ENCODE peak calls at places on chromosomes 12 and 14, in five cellular contexts. W is A549, U is ovary, X is WERI-Rb-1, S is aorta. Y is an unnamed sample.

GRCh38 chr12:53060064-53060720 is 10.3 kb downstream of the TNS2 start:
- DNase-seq in W (no peak), U (no peak), X (no peak), S (peak), Y (no peak)

GRCh38 chr12:87939182-87939581 is 90.0 kb downstream of the C12orf50 start:
- DNase-seq in W (no peak), U (no peak), X (no peak), S (no peak), Y (no peak)

GRCh38 chr14:105879503-105879866 is 353.1 kb downstream of the TMEM121 start:
- DNase-seq in W (no peak), U (no peak), X (peak), S (peak), Y (no peak)

GRCh38 chr12:54141534-54142475 is 47.0 kb downstream of the SMUG1 start:
- DNase-seq in W (no peak), U (no peak), X (no peak), S (peak), Y (no peak)

GRCh38 chr12:34625116-34625515 is 602.8 kb downstream of the ALG10 start:
- DNase-seq in W (peak), U (no peak), X (no peak), S (no peak), Y (no peak)

GRCh38 chr14:94597788-94598187 is 14.4 kb upstream of the SERPINA3 start:
- DNase-seq in W (no peak), U (no peak), X (no peak), S (peak), Y (no peak)

GRCh38 chr14:27672047-27672446 is 1074.2 kb upstream of the NOVA1 start:
- DNase-seq in W (no peak), U (no peak), X (no peak), S (no peak), Y (no peak)

GRCh38 chr14:91796622-91797347 is 64.9 kb upstream of the CATSPERB start:
- DNase-seq in W (no peak), U (no peak), X (no peak), S (no peak), Y (no peak)

GRCh38 chr14:89339158-89339557 is 77.9 kb downstream of the FOXN3 start:
- DNase-seq in W (no peak), U (no peak), X (no peak), S (no peak), Y (no peak)

GRCh38 chr14:89337912-89338311 is 79.1 kb downstream of the FOXN3 start:
- DNase-seq in W (no peak), U (no peak), X (no peak), S (no peak), Y (no peak)

GRCh38 chr14:89336338-89336737 is 80.7 kb downstream of the FOXN3 start:
- DNase-seq in W (peak), U (no peak), X (peak), S (no peak), Y (no peak)

GRCh38 chr14:89339579-89339978 is 77.5 kb downstream of the FOXN3 start:
- DNase-seq in W (no peak), U (no peak), X (no peak), S (no peak), Y (no peak)

DNA sequence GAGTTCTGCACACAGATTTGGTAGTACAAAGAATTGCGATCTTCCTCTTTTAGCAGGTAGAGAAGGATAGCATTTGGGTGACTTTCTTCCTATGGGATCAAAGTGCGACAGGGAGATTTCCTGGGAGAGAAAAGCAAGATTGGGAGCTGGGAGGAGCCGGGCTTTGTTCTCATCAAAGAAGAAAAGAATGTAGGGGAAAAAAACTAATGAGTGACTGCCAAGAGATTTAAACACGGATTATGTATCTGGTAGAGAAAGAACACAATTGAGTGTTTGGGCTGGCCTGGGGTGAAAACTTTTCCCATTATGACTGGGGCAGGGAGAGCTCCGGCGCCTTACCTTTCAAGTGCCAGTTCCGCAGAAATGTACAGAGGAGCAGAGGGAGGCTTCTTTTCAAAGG is 79.9 kb downstream of the FOXN3 start:
- DNase-seq in W (no peak), U (no peak), X (no peak), S (no peak), Y (no peak)
- H3K27ac ChIP-seq in W (no peak), U (no peak), X (no peak), S (no peak), Y (no peak)

GRCh38 chr12:120475643-120476042 is 6.1 kb upstream of the SRSF9 start:
- DNase-seq in W (no peak), U (no peak), X (no peak), S (no peak), Y (no peak)
- H3K27ac ChIP-seq in W (no peak), U (no peak), X (no peak), S (no peak), Y (peak)

GRCh38 chr12:104793968-104794367 is 164.1 kb downstream of the SLC41A2 start:
- DNase-seq in W (no peak), U (no peak), X (no peak), S (no peak), Y (no peak)

GRCh38 chr12:104793280-104793679 is 164.8 kb downstream of the SLC41A2 start:
- DNase-seq in W (no peak), U (peak), X (no peak), S (no peak), Y (no peak)

GRCh38 chr12:104788848-104789271 is 169.2 kb downstream of the SLC41A2 start:
- DNase-seq in W (no peak), U (no peak), X (no peak), S (no peak), Y (no peak)

GRCh38 chr12:104790296-104791125 is 167.6 kb downstream of the SLC41A2 start:
- DNase-seq in W (peak), U (peak), X (peak), S (peak), Y (no peak)

DNA sequence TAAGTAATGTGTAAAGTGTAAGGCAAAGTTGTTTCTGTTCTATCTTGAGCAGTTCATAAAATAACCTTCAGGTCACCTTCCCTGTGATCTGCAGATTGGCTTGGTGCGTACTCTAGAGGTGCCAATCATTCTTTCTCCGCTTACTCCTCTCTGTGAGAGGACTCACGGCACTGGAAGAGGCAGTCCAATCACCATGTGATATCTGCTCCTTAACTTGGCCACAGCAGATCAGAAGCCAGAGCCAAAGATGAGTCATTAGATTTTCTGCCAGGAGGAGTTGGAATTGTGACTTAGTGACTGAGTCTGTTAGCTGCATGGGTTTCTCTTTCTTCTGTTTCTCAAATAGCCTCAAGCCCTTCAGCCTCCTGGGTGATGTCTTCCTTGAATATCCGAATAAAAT is 165.5 kb downstream of the SLC41A2 start:
- DNase-seq in W (peak), U (no peak), X (no peak), S (no peak), Y (peak)
- H3K27ac ChIP-seq in W (no peak), U (no peak), X (no peak), S (peak), Y (no peak)

DNA sequence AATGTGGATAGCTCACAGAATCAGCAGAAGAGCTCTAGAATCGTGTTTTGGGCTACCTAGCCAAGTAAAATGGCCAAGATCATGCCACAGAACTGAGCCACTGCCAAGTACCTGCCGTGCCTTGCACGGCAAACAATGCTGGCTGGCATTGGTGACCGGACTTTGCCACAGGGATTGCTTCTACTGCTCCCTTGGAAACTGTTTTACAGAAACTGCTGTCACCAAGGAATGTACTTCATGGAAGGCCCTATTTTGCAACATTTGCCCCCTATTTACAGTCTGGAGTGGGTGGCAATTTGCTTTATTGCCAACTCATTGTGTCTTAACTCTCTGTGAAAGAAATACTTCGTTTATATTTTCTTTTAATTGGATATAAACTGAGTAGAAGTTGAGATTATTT is 49.0 kb downstream of the BORCS5 start:
- DNase-seq in W (peak), U (no peak), X (no peak), S (no peak), Y (no peak)
- H3K27ac ChIP-seq in W (peak), U (no peak), X (no peak), S (no peak), Y (no peak)

GRCh38 chr14:74954947-74955228 is 509 bp downstream of the PGF start:
- DNase-seq in W (no peak), U (no peak), X (no peak), S (no peak), Y (no peak)
- H3K27ac ChIP-seq in W (peak), U (no peak), X (peak), S (peak), Y (peak)

GRCh38 chr14:100608586-100609330 is 21.5 kb upstream of the BEGAIN start:
- DNase-seq in W (no peak), U (no peak), X (no peak), S (no peak), Y (no peak)

GRCh38 chr14:100607611-100607956 is 20.4 kb upstream of the BEGAIN start:
- DNase-seq in W (no peak), U (peak), X (no peak), S (peak), Y (no peak)

GRCh38 chr14:100606687-100607610 is 19.7 kb upstream of the BEGAIN start:
- DNase-seq in W (no peak), U (peak), X (no peak), S (peak), Y (no peak)

GRCh38 chr14:100609331-100609870 is 22.2 kb upstream of the BEGAIN start:
- DNase-seq in W (no peak), U (no peak), X (no peak), S (no peak), Y (no peak)

GRCh38 chr14:100608064-100608463 is 20.8 kb upstream of the BEGAIN start:
- DNase-seq in W (no peak), U (no peak), X (no peak), S (no peak), Y (no peak)
- H3K27ac ChIP-seq in W (no peak), U (no peak), X (no peak), S (no peak), Y (no peak)

DNA sequence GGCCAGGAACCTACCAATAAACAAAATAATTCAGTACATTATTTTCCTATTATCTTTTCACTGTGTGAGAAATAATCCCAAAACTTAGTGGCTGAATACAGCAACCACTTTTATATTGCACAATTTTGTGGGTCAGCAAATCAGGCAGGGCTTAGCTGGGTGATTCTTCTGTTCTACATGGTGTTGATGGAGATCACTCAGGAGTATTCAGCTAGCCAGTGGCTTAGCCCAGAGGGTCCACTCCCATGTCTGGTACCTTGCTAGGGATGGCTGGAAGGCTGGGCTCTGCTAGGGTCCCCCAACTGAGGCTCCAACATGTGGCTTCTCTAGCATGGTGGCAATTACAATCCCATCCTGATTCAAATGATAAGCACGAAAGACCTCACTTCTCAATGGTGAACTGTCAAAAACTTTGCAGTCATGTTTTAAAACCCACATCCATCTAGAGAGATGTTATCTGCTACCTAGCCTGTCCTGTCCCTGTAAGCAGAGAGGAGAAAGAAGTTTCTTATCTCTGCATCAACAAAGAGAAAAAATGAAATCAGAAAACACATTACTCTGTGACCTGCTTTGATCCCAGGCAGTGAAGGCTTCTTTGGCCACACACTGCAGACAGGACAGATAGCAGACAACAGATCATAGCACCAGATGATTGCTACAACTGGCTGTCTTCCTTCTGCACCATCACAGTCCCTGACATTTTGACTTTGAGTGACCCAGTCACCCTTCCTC is 51.0 kb upstream of the MYL2 start:
- DNase-seq in W (no peak), U (no peak), X (no peak), S (no peak), Y (no peak)
- H3K27ac ChIP-seq in W (no peak), U (no peak), X (no peak), S (no peak), Y (no peak)

DNA sequence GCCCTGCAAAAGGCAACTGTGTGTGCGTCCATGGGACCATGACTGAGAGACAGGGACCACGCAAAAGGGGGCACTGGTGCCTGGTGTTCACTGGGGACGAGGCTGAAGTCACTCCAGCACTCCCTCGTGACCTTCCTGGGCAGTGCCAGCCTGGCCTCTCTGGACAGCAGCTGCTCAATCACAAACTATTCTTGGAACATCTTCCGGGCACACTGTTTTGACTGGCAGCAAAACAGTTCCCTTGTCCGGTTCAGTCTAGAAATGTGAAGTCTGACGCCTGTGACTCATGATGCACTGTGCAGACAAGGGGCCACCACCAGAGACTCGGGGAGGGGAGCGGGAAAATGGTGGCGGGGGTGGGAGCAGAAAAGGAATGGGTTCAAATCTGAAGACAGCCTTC is 20.8 kb downstream of the SNRNP35 start:
- DNase-seq in W (no peak), U (no peak), X (no peak), S (peak), Y (no peak)
- H3K27ac ChIP-seq in W (no peak), U (no peak), X (no peak), S (peak), Y (no peak)

GRCh38 chr14:103840016-103840415 is 7.4 kb downstream of the PPP1R13B start:
- DNase-seq in W (no peak), U (no peak), X (no peak), S (no peak), Y (no peak)
- H3K27ac ChIP-seq in W (no peak), U (no peak), X (no peak), S (no peak), Y (no peak)